ENCODE peak calls at places on chromosomes 2 and 18, in ten cellular contexts. E is mesendoderm, K is choroid plexus epithelial cell, D is endodermal cell, P is SJSA1, O is mucosa of descending colon, N is AG10803, T is A549, X is body of pancreas, A is left lung. G is an unnamed sample.

GRCh38 chr2:232997749-232998665 is 15.0 kb downstream of the NGEF start:
- DNase-seq in O (no peak), P (no peak), N (no peak), A (no peak), E (no peak), K (no peak), D (no peak), T (no peak), X (no peak), G (no peak)

GRCh38 chr2:217897816-217898806 is 104.7 kb downstream of the TNS1 start:
- DNase-seq in T (no peak), K (no peak), N (no peak), D (peak), X (peak), A (peak), O (no peak), E (no peak), P (no peak), G (no peak)

GRCh38 chr18:69528439-69528838 is 127.8 kb downstream of the DOK6 start:
- DNase-seq in O (no peak), X (no peak), N (peak), T (no peak), K (peak), A (no peak), D (no peak), E (no peak), P (no peak), G (peak)

GRCh38 chr2:70517804-70518203 is 35.8 kb downstream of the TGFA start:
- DNase-seq in X (no peak), K (no peak), N (no peak), E (no peak), O (no peak), T (no peak), P (no peak), D (no peak), A (no peak), G (no peak)

GRCh38 chr2:128371648-128372345 is 53.1 kb upstream of the HS6ST1 start:
- DNase-seq in O (no peak), K (no peak), D (peak), P (no peak), X (no peak), N (no peak), T (no peak), A (no peak), E (no peak), G (no peak)

GRCh38 chr2:141711627-141712026 is 419.2 kb downstream of the LRP1B start:
- DNase-seq in O (no peak), N (no peak), T (no peak), D (no peak), P (no peak), E (no peak), A (no peak), X (no peak), K (peak), G (no peak)

GRCh38 chr2:172196768-172197322 is 94.1 kb upstream of the DLX2 start:
- DNase-seq in D (no peak), E (no peak), X (no peak), T (no peak), N (peak), P (no peak), K (peak), O (no peak), A (peak), G (peak)

GRCh38 chr2:70089946-70090523 is 2.8 kb downstream of the PCBP1 start:
- DNase-seq in P (no peak), N (no peak), D (peak), A (no peak), O (no peak), E (peak), X (no peak), T (no peak), K (no peak), G (no peak)

GRCh38 chr18:73118121-73118816 is 250.5 kb upstream of the NETO1 start:
- DNase-seq in P (no peak), D (no peak), N (peak), O (no peak), K (peak), E (no peak), X (no peak), T (no peak), A (no peak), G (peak)

GRCh38 chr18:64893349-64893748 is 744.5 kb upstream of the LINC00305 start:
- DNase-seq in X (no peak), T (no peak), P (no peak), D (no peak), A (no peak), E (peak), N (no peak), K (no peak), O (no peak), G (no peak)

GRCh38 chr18:45059695-45060094 is 379.0 kb downstream of the SETBP1 start:
- DNase-seq in A (no peak), N (peak), X (no peak), K (peak), D (no peak), O (no peak), E (no peak), T (peak), P (peak), G (peak)

GRCh38 chr2:222136106-222136630 is 162.6 kb downstream of the PAX3 start:
- DNase-seq in D (no peak), P (no peak), E (no peak), X (no peak), T (no peak), K (no peak), O (no peak), A (no peak), N (no peak), G (no peak)

GRCh38 chr2:221075203-221075602 is 496.9 kb downstream of the EPHA4 start:
- DNase-seq in K (peak), P (peak), D (no peak), E (no peak), A (no peak), O (no peak), N (peak), X (no peak), T (no peak), G (peak)

GRCh38 chr18:67211646-67212045 is 304.9 kb downstream of the DSEL start:
- DNase-seq in X (no peak), E (peak), K (peak), N (peak), O (no peak), T (no peak), D (no peak), A (no peak), P (no peak), G (peak)

GRCh38 chr2:138000796-138001195 is 36.5 kb downstream of the HNMT start:
- DNase-seq in X (no peak), K (no peak), D (no peak), A (no peak), N (no peak), T (no peak), P (no peak), O (no peak), E (no peak), G (no peak)

GRCh38 chr2:49770919-49771318 is 616.6 kb upstream of the FSHR start:
- DNase-seq in D (peak), K (no peak), T (peak), A (no peak), X (peak), E (peak), P (no peak), O (no peak), N (no peak), G (peak)

GRCh38 chr2:164145093-164145987 is 409.5 kb upstream of the FIGN start:
- DNase-seq in N (peak), A (no peak), E (no peak), P (no peak), X (no peak), O (no peak), D (no peak), K (peak), T (no peak), G (peak)

GRCh38 chr2:37917281-37918228 is 7.5 kb upstream of the RMDN2 start:
- DNase-seq in T (no peak), X (no peak), N (peak), E (peak), K (no peak), A (no peak), O (no peak), P (no peak), D (no peak), G (peak)

GRCh38 chr2:117342415-117342814 is 472.1 kb upstream of the DDX18 start:
- DNase-seq in O (no peak), T (no peak), X (no peak), A (no peak), E (no peak), P (no peak), N (no peak), K (no peak), D (no peak), G (no peak)

GRCh38 chr2:148876589-148877402 is 1.8 kb downstream of the KIF5C start:
- DNase-seq in D (peak), T (no peak), P (no peak), E (peak), O (peak), N (no peak), A (no peak), X (peak), K (no peak), G (no peak)

GRCh38 chr2:62785216-62785615 is 79.7 kb downstream of the EHBP1 start:
- DNase-seq in K (peak), E (no peak), T (no peak), O (no peak), D (no peak), P (peak), X (no peak), N (no peak), A (no peak), G (peak)

GRCh38 chr2:181264016-181264415 is 193.2 kb upstream of the ITGA4 start:
- DNase-seq in K (no peak), A (no peak), X (no peak), E (no peak), D (no peak), P (no peak), N (no peak), T (no peak), O (no peak), G (no peak)

GRCh38 chr18:55096261-55097026 is 137.2 kb upstream of the CCDC68 start:
- DNase-seq in O (no peak), X (no peak), N (peak), D (peak), K (peak), T (peak), A (no peak), E (peak), P (peak), G (peak)

DNA sequence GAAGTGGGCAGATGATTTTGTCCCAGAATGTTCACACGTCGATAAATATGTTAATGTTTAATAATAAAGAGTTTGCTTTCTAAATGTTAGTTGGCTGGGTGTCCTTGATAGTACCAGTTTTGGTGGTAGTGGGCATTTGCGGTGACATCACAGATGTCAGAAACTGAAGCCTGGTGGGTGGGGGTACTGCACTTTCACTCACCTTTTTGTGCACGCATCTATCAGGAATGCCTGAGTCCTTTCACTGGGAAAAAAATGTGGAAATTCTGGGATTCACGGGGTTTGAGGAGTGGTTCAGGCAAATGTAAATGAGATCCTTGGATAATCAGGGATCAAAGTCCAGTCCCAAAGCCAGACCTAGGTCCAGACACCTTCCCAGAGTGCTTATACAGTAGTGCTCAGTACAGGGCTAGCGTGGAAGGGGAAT is 3.2 kb downstream of the EPAS1 start:
- DNase-seq in T (no peak), X (no peak), P (no peak), E (no peak), O (no peak), D (peak), K (no peak), N (no peak), A (no peak), G (no peak)
- H3K4me3 ChIP-seq in T (peak), X (no peak), P (no peak), E (no peak), O (no peak), D (no peak), K (peak), N (peak), A (peak), G (no peak)

GRCh38 chr18:14174706-14175085 is 42.5 kb upstream of the ZNF519 start:
- DNase-seq in E (no peak), O (peak), K (no peak), T (no peak), D (no peak), X (no peak), N (no peak), P (no peak), A (no peak), G (no peak)

GRCh38 chr18:14179306-14179705 is 47.1 kb upstream of the ZNF519 start:
- DNase-seq in D (no peak), N (no peak), P (no peak), A (no peak), K (no peak), X (no peak), O (peak), T (peak), E (no peak), G (no peak)
- H3K4me3 ChIP-seq in D (no peak), N (peak), P (no peak), A (peak), K (peak), X (peak), O (no peak), T (peak), E (no peak), G (no peak)

DNA sequence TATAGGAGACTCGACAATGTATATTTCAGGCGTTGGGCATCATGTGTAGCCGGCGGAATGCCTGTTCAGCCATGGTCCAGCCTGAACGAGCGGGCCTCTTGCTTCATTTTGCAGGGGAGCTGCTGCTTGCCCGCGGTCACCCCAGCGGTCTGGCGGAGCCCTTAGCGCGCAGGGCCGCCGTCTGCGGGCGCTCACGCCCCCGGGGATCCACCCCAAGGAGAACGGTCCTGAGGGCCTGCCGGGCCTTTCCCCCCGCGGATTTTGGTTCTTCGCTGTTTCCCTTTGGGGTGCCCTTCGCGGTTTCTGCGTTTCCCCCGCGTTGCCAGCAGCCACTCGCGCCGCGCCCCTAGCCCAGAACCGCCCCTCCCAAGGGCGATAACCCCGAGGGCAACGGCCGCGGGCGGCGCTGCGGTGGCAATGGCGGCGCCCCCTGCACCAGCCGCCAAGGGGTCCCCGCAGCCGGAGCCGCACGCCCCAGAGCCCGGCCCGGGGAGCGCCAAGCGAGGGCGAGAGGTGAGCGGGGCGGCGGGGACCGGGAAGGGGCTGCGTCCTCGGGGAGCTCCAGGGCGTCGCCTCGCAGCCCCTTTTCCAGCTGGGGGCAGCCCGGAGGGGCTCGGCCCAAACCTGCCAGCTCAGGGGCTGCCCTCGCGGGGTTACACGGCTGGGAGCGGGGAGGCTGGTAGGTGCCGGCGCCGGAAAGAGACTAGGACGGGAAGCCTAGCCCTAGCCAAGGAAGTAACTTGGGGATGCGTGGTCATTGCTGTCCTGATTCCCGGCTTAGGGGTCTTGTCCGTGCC is at the start of gene MFSD2B:
- DNase-seq in E (no peak), N (peak), A (no peak), X (no peak), T (no peak), O (no peak), K (peak), P (no peak), D (peak), G (peak)
- H3K4me3 ChIP-seq in E (peak), N (peak), A (peak), X (no peak), T (no peak), O (no peak), K (peak), P (peak), D (peak), G (peak)

GRCh38 chr2:46827274-46827930 is 88.2 kb downstream of the MCFD2 start:
- DNase-seq in A (no peak), D (peak), E (no peak), X (no peak), N (peak), K (peak), O (no peak), P (no peak), T (no peak), G (peak)
- H3K4me3 ChIP-seq in A (no peak), D (no peak), E (no peak), X (no peak), N (no peak), K (no peak), O (no peak), P (no peak), T (no peak), G (no peak)